ENCODE peak calls at places on chromosomes 16 and 17, in nine cellular contexts. F is retinal pigment epithelial cell, O is uterus, Z is GM23338, A is HL-60, D is AG10803, U is IMR-90, K is HCT116, L is mammary epithelial cell. N is an unnamed sample.

GRCh38 chr17:44906010-44906646 is 6.9 kb upstream of the EFTUD2 start:
- DNase-seq in U (peak), O (no peak), F (no peak), Z (no peak), K (peak), A (peak), L (peak), D (peak), N (no peak)

GRCh38 chr17:42673885-42674754 is 2.7 kb downstream of the PLEKHH3 start:
- DNase-seq in U (peak), K (no peak), A (no peak), F (no peak), Z (peak), L (peak), O (peak), D (peak), N (no peak)

GRCh38 chr16:77584205-77584859 is 138.0 kb upstream of the NUDT7 start:
- DNase-seq in Z (peak), K (peak), L (peak), F (no peak), A (peak), O (peak), U (peak), D (peak), N (no peak)

GRCh38 chr17:76432712-76433336 is 20.1 kb downstream of the UBE2O start:
- DNase-seq in D (no peak), O (no peak), Z (peak), A (no peak), K (peak), L (no peak), U (peak), F (no peak), N (no peak)

GRCh38 chr17:50686494-50687199 is 21.1 kb downstream of the ANKRD40 start:
- DNase-seq in Z (no peak), K (peak), L (no peak), A (no peak), O (peak), U (peak), D (peak), F (peak), N (peak)

GRCh38 chr16:81004646-81005353 is 1.9 kb downstream of the CMC2 start:
- DNase-seq in U (peak), A (peak), Z (peak), L (peak), O (no peak), F (no peak), D (peak), K (peak), N (peak)

GRCh38 chr16:85137323-85138072 is 25.2 kb upstream of the CIBAR2 start:
- DNase-seq in K (no peak), F (no peak), D (peak), Z (no peak), U (peak), O (peak), L (no peak), A (no peak), N (no peak)

GRCh38 chr17:42055003-42055402 is 4.6 kb upstream of the C17orf113 start:
- DNase-seq in Z (no peak), A (no peak), K (no peak), D (no peak), L (no peak), O (no peak), U (no peak), F (no peak), N (no peak)

GRCh38 chr16:58497935-58498334 is 2.0 kb upstream of the NDRG4 start:
- DNase-seq in Z (no peak), U (no peak), L (no peak), A (no peak), O (no peak), D (no peak), K (no peak), F (no peak), N (no peak)

GRCh38 chr16:27221576-27222498 is 18.5 kb downstream of the KDM8 start:
- DNase-seq in A (no peak), K (no peak), L (no peak), F (no peak), O (peak), D (peak), Z (no peak), U (peak), N (no peak)

GRCh38 chr16:11094075-11094593 is 149.8 kb downstream of the CLEC16A start:
- DNase-seq in K (peak), O (no peak), A (peak), L (peak), F (no peak), D (peak), U (peak), Z (no peak), N (no peak)

GRCh38 chr17:50805486-50805885 is 29.9 kb upstream of the WFIKKN2 start:
- DNase-seq in Z (no peak), U (no peak), D (no peak), O (no peak), L (no peak), A (no peak), F (no peak), K (no peak), N (no peak)

GRCh38 chr16:88744839-88745521 is 38.7 kb downstream of the CTU2 start:
- DNase-seq in D (no peak), L (no peak), U (no peak), F (no peak), O (no peak), A (no peak), Z (peak), K (no peak), N (no peak)

GRCh38 chr17:70089513-70090148 is 14.6 kb downstream of the KCNJ16 start:
- DNase-seq in D (no peak), A (no peak), F (no peak), L (no peak), K (no peak), Z (no peak), O (no peak), U (no peak), N (no peak)

GRCh38 chr17:78294356-78294755 is 62.9 kb downstream of the TMEM235 start:
- DNase-seq in U (no peak), O (no peak), A (no peak), K (no peak), L (no peak), D (no peak), Z (no peak), F (no peak), N (no peak)

GRCh38 chr16:54462151-54462651 is 175.6 kb upstream of the IRX3 start:
- DNase-seq in F (no peak), K (no peak), O (no peak), L (peak), A (no peak), Z (no peak), U (no peak), D (peak), N (no peak)

GRCh38 chr17:21105081-21105480 is 21.7 kb upstream of the DHRS7B start:
- DNase-seq in D (no peak), L (no peak), U (no peak), Z (no peak), A (no peak), F (no peak), O (no peak), K (no peak), N (no peak)

GRCh38 chr16:89417352-89417751 is 73.0 kb downstream of the ANKRD11 start:
- DNase-seq in U (no peak), O (no peak), L (no peak), A (no peak), K (no peak), F (no peak), Z (no peak), D (no peak), N (no peak)

GRCh38 chr16:65413861-65414260 is 292.0 kb upstream of the CDH11 start:
- DNase-seq in U (peak), Z (no peak), D (no peak), A (no peak), K (no peak), L (no peak), O (no peak), F (no peak), N (no peak)

GRCh38 chr17:8318536-8318935 is 8.5 kb downstream of the ARHGEF15 start:
- DNase-seq in U (no peak), F (no peak), A (no peak), L (no peak), K (no peak), O (no peak), Z (peak), D (no peak), N (no peak)

GRCh38 chr17:57819867-57820266 is 30.0 kb downstream of the MRPS23 start:
- DNase-seq in U (no peak), F (no peak), Z (no peak), K (no peak), D (no peak), A (no peak), L (no peak), O (no peak), N (no peak)

GRCh38 chr16:13961099-13961811 is 41.3 kb downstream of the ERCC4 start:
- DNase-seq in D (no peak), U (peak), Z (no peak), F (peak), L (no peak), O (no peak), K (no peak), A (no peak), N (no peak)

GRCh38 chr16:11674818-11675560 is 6.7 kb downstream of the SNN start:
- DNase-seq in L (peak), F (no peak), U (peak), O (no peak), D (no peak), A (no peak), K (peak), Z (peak), N (no peak)

GRCh38 chr17:75875182-75875939 is 3.0 kb downstream of the TRIM47 start:
- DNase-seq in A (no peak), Z (no peak), K (no peak), U (no peak), O (no peak), D (no peak), F (no peak), L (no peak), N (no peak)

GRCh38 chr16:68287276-68288251 is 23.2 kb downstream of the SLC7A6OS start:
- DNase-seq in O (peak), F (no peak), Z (no peak), L (peak), U (peak), K (no peak), A (no peak), D (peak), N (no peak)

GRCh38 chr17:82583720-82584234 is 64.2 kb downstream of the FOXK2 start:
- DNase-seq in O (no peak), A (no peak), F (no peak), D (no peak), Z (no peak), U (no peak), L (no peak), K (no peak), N (no peak)

GRCh38 chr16:67104061-67104460 is 5.7 kb upstream of the PHAF1 start:
- DNase-seq in A (no peak), U (peak), F (no peak), Z (peak), K (no peak), L (no peak), O (no peak), D (peak), N (no peak)

GRCh38 chr17:39235555-39236221 is 9.9 kb upstream of the STAC2 start:
- DNase-seq in L (peak), K (peak), F (peak), A (peak), D (peak), U (peak), Z (peak), O (no peak), N (no peak)

GRCh38 chr16:5510819-5511370 is 413.3 kb upstream of the EEF2KMT start:
- DNase-seq in U (no peak), Z (no peak), D (no peak), O (no peak), L (no peak), A (no peak), K (no peak), F (no peak), N (no peak)

GRCh38 chr16:16092925-16093624 is 130.2 kb downstream of the ABCC6 start:
- DNase-seq in A (no peak), U (peak), O (no peak), D (peak), K (no peak), L (no peak), F (peak), Z (no peak), N (no peak)

GRCh38 chr17:62627904-62628603 is 584 bp downstream of the MRC2 start:
- DNase-seq in U (peak), L (peak), D (peak), F (no peak), O (peak), Z (peak), K (no peak), A (peak), N (no peak)

GRCh38 chr16:57645691-57646387 is 17.4 kb downstream of the ADGRG1 start:
- DNase-seq in U (peak), D (peak), Z (no peak), A (no peak), O (no peak), F (no peak), L (peak), K (no peak), N (no peak)

GRCh38 chr16:89958068-89958467 is 9.5 kb downstream of the DEF8 start:
- DNase-seq in D (peak), O (no peak), U (peak), Z (peak), A (peak), L (no peak), K (peak), F (no peak), N (no peak)

GRCh38 chr16:84874004-84874435 is 54.2 kb downstream of the CRISPLD2 start:
- DNase-seq in K (no peak), Z (no peak), D (no peak), O (no peak), L (no peak), A (no peak), U (no peak), F (no peak), N (no peak)

GRCh38 chr17:58352843-58353719 is 1.1 kb upstream of the SUPT4H1 start:
- DNase-seq in F (no peak), K (no peak), Z (peak), D (peak), A (peak), L (no peak), U (peak), O (peak), N (no peak)

GRCh38 chr16:79348521-79349306 is 251.8 kb downstream of the MAF start:
- DNase-seq in U (no peak), F (no peak), D (no peak), A (no peak), K (no peak), L (no peak), O (no peak), Z (no peak), N (no peak)

GRCh38 chr17:15463363-15463762 is 4.1 kb downstream of the CDRT4 start:
- DNase-seq in D (peak), U (peak), A (no peak), K (no peak), O (peak), F (peak), Z (peak), L (no peak), N (no peak)

GRCh38 chr17:74785981-74786360 is 9.8 kb upstream of the NAT9 start:
- DNase-seq in D (no peak), F (no peak), A (no peak), Z (no peak), K (no peak), O (no peak), L (no peak), U (no peak), N (no peak)

GRCh38 chr17:34306466-34306865 is 12.8 kb upstream of the CCL8 start:
- DNase-seq in D (peak), U (peak), K (no peak), O (no peak), A (no peak), Z (peak), L (no peak), F (peak), N (peak)

GRCh38 chr17:39231587-39232551 is 6.1 kb upstream of the STAC2 start:
- DNase-seq in Z (peak), O (peak), K (no peak), L (no peak), A (peak), D (peak), U (peak), F (no peak), N (no peak)

GRCh38 chr17:37802712-37803416 is 58.0 kb upstream of the HNF1B start:
- DNase-seq in L (no peak), A (no peak), F (no peak), O (no peak), Z (no peak), D (peak), U (peak), K (no peak), N (no peak)
- H3K4me3 ChIP-seq in L (no peak), A (no peak), F (no peak), O (no peak), Z (no peak), D (no peak), U (no peak), K (no peak), N (no peak)

GRCh38 chr16:59859606-59860402 is 1125.7 kb upstream of the GOT2 start:
- DNase-seq in L (no peak), K (no peak), F (no peak), U (no peak), O (no peak), A (no peak), D (peak), Z (no peak), N (no peak)

DNA sequence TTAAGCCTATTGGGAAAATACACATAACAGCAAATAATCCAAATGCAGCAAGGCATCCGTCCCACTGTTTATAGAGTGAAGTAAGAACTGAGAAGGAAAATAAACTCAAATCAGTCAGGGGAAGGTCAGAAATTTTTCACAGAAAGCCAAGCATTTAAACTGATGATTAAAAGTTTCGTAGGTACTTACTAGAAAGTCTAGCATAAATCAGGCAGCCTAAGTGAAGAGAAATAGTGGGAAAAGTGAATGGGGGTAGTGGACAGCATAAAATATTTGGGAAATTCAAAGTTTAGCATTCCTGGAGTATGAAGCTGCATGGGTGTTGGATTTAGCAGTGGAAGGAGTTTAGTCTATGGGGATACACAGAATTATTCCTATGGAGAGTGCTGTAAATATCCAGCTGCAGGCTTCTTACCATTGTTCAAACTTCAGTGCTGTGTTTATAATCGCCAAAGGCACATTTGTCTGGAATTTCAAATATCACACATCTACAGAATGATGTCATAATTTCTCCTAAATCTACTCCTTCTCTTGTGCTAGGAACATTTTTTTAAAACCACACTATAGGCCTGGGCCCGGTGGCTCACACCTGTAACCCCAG is 1131.1 kb upstream of the GOT2 start:
- DNase-seq in O (no peak), K (no peak), A (no peak), U (no peak), L (no peak), F (no peak), D (peak), Z (no peak), N (no peak)
- TF ChIP-seq CTCF in O (no peak), K (no peak), A (no peak), U (no peak), L (no peak), F (no peak), D (no peak), Z (no peak), N (no peak)

DNA sequence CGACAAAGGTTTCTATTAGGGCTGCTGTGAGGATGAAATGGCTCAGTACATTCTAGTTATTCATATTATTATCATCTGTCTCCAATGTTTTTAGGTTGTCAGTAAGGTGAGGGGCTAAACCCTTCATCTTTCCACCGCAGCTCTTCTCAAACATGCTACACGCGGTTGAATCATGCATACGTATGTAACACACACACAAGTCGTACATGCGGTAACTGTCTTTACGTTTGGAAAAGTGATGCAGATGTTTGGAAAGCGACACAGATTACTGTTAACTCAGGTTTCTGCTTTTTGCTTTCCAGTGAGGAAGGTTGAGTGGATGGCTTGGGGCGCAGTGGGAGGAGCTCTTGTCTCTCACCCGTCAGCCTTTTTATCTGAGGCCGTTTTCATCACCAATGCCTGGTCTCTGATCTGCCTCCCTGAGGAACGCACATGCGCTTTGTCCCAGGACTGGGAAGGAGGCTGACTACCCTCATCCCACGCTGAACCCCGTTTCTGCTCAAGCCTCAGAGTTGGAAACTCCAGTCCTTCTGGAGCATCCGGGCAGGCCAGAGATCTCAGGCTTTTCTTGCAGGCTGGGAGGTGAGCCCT is 3.2 kb upstream of the FOXL1 start:
- DNase-seq in L (no peak), F (no peak), A (no peak), U (no peak), K (no peak), Z (no peak), D (no peak), O (no peak), N (no peak)
- H3K4me3 ChIP-seq in L (no peak), F (peak), A (no peak), U (no peak), K (peak), Z (peak), D (peak), O (no peak), N (peak)

DNA sequence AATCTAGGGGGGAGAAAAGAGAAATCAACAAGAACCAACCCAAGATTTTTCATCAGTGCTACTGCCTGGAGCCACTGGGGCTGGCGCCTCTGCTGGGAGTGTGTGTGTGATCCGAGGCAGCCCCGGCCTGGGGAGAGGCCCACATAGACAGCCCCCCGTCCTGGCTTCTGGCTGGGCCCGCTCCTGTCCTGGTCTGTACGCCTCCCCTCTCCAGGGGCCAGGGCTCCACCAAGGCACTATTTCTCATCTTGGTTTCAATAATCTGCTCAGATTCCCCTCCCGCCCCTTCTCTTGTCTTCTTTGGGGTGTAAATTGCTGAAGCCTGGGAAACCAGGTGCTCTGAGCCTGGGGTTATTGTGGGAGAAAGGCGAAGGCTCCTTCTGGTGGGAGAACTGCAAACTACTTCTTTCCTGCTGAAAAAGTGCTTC is 7.8 kb downstream of the BAHCC1 start:
- DNase-seq in F (no peak), A (no peak), U (peak), L (no peak), O (no peak), K (no peak), D (no peak), Z (peak), N (no peak)
- TF ChIP-seq CTCF in F (peak), A (no peak), U (peak), L (no peak), O (peak), K (peak), D (peak), Z (peak), N (peak)

GRCh38 chr16:22317001-22317530 is 19.9 kb downstream of the POLR3E start:
- DNase-seq in A (no peak), K (no peak), Z (no peak), F (no peak), L (no peak), D (no peak), U (no peak), O (no peak), N (no peak)
- H3K4me3 ChIP-seq in A (no peak), K (no peak), Z (no peak), F (no peak), L (no peak), D (no peak), U (no peak), O (no peak), N (no peak)

GRCh38 chr17:80322864-80323263 is 62.2 kb downstream of the RNF213 start:
- DNase-seq in O (no peak), A (no peak), D (no peak), Z (no peak), L (no peak), K (no peak), F (no peak), U (no peak), N (no peak)
- TF ChIP-seq CTCF in O (no peak), A (no peak), D (no peak), Z (no peak), L (no peak), K (no peak), F (no peak), U (no peak), N (no peak)

DNA sequence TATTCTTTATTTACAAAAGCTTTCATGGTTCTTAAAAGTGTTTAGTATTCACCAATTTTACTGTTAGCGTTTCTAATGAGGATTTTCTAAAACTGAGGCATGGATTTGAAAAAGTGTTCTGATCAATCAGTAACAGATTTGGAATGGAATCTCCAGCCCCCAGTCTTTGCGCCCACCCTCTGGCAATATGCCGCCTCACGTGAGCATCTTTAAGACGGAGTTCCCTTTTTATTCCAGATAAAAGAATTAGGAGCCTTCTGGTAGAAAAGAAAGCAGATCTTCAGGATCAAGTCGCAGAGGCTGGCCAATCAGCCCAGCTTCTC is 1.1 kb downstream of the TBC1D16 start:
- DNase-seq in F (no peak), K (no peak), O (no peak), L (no peak), D (no peak), U (no peak), A (no peak), Z (no peak), N (no peak)
- H3K4me3 ChIP-seq in F (peak), K (peak), O (peak), L (peak), D (peak), U (peak), A (no peak), Z (peak), N (peak)